ENCODE peak calls at places on chromosome 20, in six cellular contexts. R, Q, Y, N, J and U are unnamed samples.

GRCh38 chr20:61311656-61312387 is 59.8 kb downstream of the CDH4 start:
- DNase-seq in Y (no peak), J (no peak), R (no peak), Q (no peak), N (no peak), U (no peak)

GRCh38 chr20:19658137-19658536 is 99.9 kb upstream of the RIN2 start:
- DNase-seq in J (no peak), N (no peak), Q (no peak), R (no peak), Y (no peak), U (no peak)

GRCh38 chr20:52490715-52491430 is 299.3 kb upstream of the ZFP64 start:
- DNase-seq in Y (peak; percentile 42), J (no peak), R (no peak), Q (no peak), N (peak; percentile 95), U (peak; percentile 86)

GRCh38 chr20:12207875-12208274 is 290.2 kb downstream of the BTBD3 start:
- DNase-seq in R (peak; percentile 4), N (peak; percentile 73), Y (peak; percentile 45), Q (no peak), J (peak; percentile 56), U (peak; percentile 73)

GRCh38 chr20:46414608-46415007 is 8.2 kb upstream of the ELMO2 start:
- DNase-seq in Q (no peak), Y (no peak), R (no peak), J (no peak), N (no peak), U (no peak)

GRCh38 chr20:57482796-57483195 is 42.1 kb downstream of the CTCFL start:
- DNase-seq in N (no peak), J (no peak), Y (no peak), Q (no peak), R (no peak), U (no peak)

GRCh38 chr20:44019638-44020335 is 105.1 kb downstream of the TOX2 start:
- DNase-seq in Y (no peak), R (no peak), Q (no peak), J (no peak), N (peak; percentile 40), U (peak; percentile 52)

GRCh38 chr20:3471397-3472021 is 691 bp downstream of the ATRN start:
- DNase-seq in R (no peak), Q (no peak), N (no peak), Y (no peak), J (no peak), U (peak; percentile 6)

GRCh38 chr20:4913147-4913546 is 88.2 kb downstream of the SLC23A2 start:
- DNase-seq in Y (no peak), Q (no peak), J (no peak), R (no peak), N (no peak), U (no peak)

GRCh38 chr20:42020316-42020715 is 402.1 kb upstream of the CHD6 start:
- DNase-seq in R (no peak), Q (no peak), N (no peak), J (no peak), Y (no peak), U (no peak)

GRCh38 chr20:42024653-42025052 is 406.5 kb upstream of the CHD6 start:
- DNase-seq in Y (no peak), Q (no peak), R (no peak), J (no peak), N (no peak), U (no peak)

GRCh38 chr20:42018979-42019378 is 400.8 kb upstream of the CHD6 start:
- DNase-seq in J (no peak), R (peak; percentile 3), Q (no peak), Y (peak; percentile 18), N (no peak), U (no peak)
- TF ChIP-seq CTCF in J (no peak), R (peak; percentile 64), Q (no peak), Y (no peak), N (no peak), U (no peak)

GRCh38 chr20:38196016-38196415 is 30.9 kb upstream of the TGM2 start:
- DNase-seq in N (no peak), Q (no peak), R (no peak), J (no peak), Y (no peak), U (no peak)

GRCh38 chr20:38195521-38195920 is 30.5 kb upstream of the TGM2 start:
- DNase-seq in J (no peak), N (no peak), Y (no peak), Q (no peak), R (no peak), U (no peak)

GRCh38 chr20:38198238-38198861 is 33.3 kb upstream of the TGM2 start:
- DNase-seq in Y (no peak), R (no peak), J (no peak), Q (no peak), N (no peak), U (no peak)

GRCh38 chr20:38196592-38196991 is 31.5 kb upstream of the TGM2 start:
- DNase-seq in Y (no peak), N (peak; percentile 94), Q (peak; percentile 82), R (no peak), J (peak; percentile 27), U (peak; percentile 87)

GRCh38 chr20:38197217-38198008 is 32.3 kb upstream of the TGM2 start:
- DNase-seq in J (no peak), Y (no peak), N (peak; percentile 30), R (no peak), Q (no peak), U (no peak)
- H3K4me3 ChIP-seq in J (no peak overlapping the region), Y (no peak overlapping the region), N (no peak overlapping the region), R (no peak overlapping the region), Q (no peak overlapping the region), U (no peak overlapping the region)

GRCh38 chr20:55053389-55053788 is 578.0 kb downstream of the DOK5 start:
- DNase-seq in R (no peak), J (no peak), Y (no peak), Q (no peak), N (no peak), U (no peak)

GRCh38 chr20:55052464-55052863 is 577.1 kb downstream of the DOK5 start:
- DNase-seq in Q (no peak), J (no peak), N (no peak), R (no peak), Y (no peak), U (no peak)

GRCh38 chr20:55058938-55059337 is 583.5 kb downstream of the DOK5 start:
- DNase-seq in R (no peak), Q (no peak), J (no peak), Y (no peak), N (no peak), U (no peak)

GRCh38 chr20:55054443-55054842 is 579.0 kb downstream of the DOK5 start:
- DNase-seq in J (no peak), Y (no peak), R (no peak), N (no peak), Q (no peak), U (no peak)

GRCh38 chr20:55057779-55058415 is 582.5 kb downstream of the DOK5 start:
- DNase-seq in N (no peak), Y (no peak), J (no peak), R (no peak), Q (no peak), U (no peak)
- TF ChIP-seq CTCF in N (no peak), Y (no peak), J (no peak), R (peak; percentile 57), Q (peak; percentile 71), U (no peak)

DNA sequence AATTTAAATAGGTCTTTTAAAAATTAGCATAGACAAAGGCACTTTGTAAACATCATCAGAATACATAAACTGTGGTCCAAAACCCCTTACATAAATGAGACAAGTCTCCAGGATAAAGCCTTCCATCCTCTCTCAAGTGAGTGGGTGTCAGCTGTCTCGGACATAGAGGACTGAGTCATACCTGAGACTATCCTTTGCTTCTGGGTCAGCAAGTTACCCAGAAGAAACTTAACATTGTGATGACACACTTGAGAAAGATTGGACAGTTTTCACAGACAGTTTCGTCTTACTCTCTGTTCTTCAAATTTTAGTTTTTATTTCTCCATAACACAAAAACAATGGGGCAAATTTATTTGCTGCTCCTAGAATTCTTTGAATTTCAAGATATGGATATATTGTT is 838.0 kb downstream of the DHX35 start:
- DNase-seq in N (peak; percentile 26), R (no peak), Q (no peak), J (no peak), Y (peak; percentile 7), U (peak; percentile 72)
- H3K4me3 ChIP-seq in N (no peak overlapping the region), R (no peak overlapping the region), Q (no peak overlapping the region), J (no peak overlapping the region), Y (no peak overlapping the region), U (no peak overlapping the region)

DNA sequence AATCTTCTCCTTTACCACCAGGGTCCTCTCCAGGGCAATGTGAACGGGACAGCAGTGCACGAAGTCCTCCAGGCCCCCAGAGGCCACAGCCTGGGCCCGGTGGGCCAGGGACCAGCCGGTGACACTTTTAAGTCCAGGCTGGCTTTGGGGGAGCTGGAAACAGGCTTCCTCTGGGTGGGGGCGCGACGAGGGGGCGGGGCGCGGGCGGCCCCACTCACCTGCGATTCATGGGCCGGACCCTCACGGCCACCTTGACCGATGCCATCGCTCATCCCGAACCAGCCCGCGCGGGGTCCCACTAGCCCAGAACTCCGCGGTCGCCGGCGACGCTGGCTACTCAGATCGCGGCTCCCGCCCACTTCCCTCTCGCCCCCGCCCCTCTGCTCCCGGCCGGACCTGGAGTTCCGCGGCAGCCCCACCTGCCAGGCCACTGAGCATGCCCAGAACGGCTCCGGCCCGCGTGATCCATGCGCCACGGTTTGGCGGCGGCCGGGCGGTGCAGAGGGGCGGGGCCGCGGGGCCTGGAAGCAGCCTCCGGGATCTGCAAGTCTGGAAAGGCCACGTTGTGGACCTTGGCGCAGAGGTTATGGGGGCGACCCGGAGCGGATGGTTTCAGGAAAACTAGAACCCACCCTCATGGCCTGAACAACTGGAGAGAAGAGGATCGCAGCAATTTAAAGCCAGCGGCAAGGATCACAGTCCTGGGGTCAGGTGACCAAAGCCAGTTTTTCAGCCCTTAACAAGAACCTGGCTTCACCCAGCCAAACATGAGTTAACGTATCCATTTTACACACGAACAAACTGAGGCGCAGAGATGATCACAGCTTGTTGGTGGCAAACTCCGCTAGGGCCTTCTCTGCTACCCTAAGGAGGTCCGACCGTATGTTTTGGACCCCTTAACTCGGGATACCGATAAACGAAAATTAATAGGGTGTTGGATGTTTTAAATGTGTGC is at the start of gene KIF16B:
- DNase-seq in N (peak; percentile 85), Y (peak; percentile 96), Q (peak; percentile 93), R (peak; percentile 88), J (peak; percentile 95), U (peak; percentile 89)
- TF ChIP-seq CTCF in N (no peak), Y (no peak), Q (no peak), R (peak; percentile 16), J (no peak), U (peak; percentile 11)

DNA sequence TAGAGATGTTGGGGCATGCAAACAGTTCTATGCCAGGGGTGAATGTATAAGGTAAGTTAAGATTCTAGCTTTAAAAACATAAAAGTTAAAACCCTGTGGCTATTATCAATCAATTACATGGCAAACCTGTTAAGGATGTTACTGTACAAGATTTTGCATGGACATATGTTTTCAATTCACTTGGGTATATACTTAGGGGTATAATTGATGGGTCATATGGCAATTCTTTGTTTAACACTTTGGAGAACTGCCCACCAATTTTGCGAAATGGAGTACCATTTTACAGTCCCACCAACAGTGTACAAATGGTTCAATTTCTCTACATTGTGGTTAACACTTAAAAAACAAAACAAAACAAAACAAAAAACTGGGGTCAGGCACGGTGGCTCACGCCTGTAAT is 9.4 kb upstream of the NCOA3 start:
- DNase-seq in J (no peak), Y (no peak), Q (no peak), N (no peak), R (no peak), U (no peak)
- H3K4me3 ChIP-seq in J (no peak overlapping the region), Y (no peak overlapping the region), Q (no peak overlapping the region), N (no peak overlapping the region), R (no peak overlapping the region), U (no peak overlapping the region)